ENCODE peak calls at places on chromosome 4, in five cellular contexts. E is NCI-H69, B is neuronal stem cell, N is AG08395, Q is naive B cell. D is an unnamed sample.

GRCh38 chr4:3253808-3254207 is 4.8 kb downstream of the MSANTD1 start:
- DNase-seq in B (no peak), E (no peak), Q (no peak), N (no peak), D (no peak)

GRCh38 chr4:10092481-10093272 is 23.9 kb downstream of the WDR1 start:
- DNase-seq in Q (no peak), B (no peak), N (no peak), E (peak), D (no peak)

GRCh38 chr4:13706130-13706529 is 78.6 kb upstream of the BOD1L1 start:
- DNase-seq in B (no peak), E (no peak), N (no peak), Q (no peak), D (no peak)

GRCh38 chr4:163380703-163381102 is 37.0 kb downstream of the NPY5R start:
- DNase-seq in E (no peak), B (no peak), N (no peak), Q (no peak), D (no peak)

GRCh38 chr4:114180481-114180880 is 201.0 kb upstream of the ARSJ start:
- DNase-seq in N (peak), B (peak), Q (peak), E (peak), D (peak)

GRCh38 chr4:148730766-148731165 is 288.6 kb upstream of the NR3C2 start:
- DNase-seq in Q (no peak), B (no peak), E (no peak), N (no peak), D (no peak)

GRCh38 chr4:151519728-151520415 is 110.9 kb downstream of the FHIP1A start:
- DNase-seq in E (no peak), B (no peak), N (no peak), Q (no peak), D (no peak)

GRCh38 chr4:8525383-8526120 is 54.6 kb upstream of the GPR78 start:
- DNase-seq in Q (no peak), N (peak), B (no peak), E (no peak), D (no peak)

GRCh38 chr4:120990246-120990645 is 67.7 kb upstream of the PRDM5 start:
- DNase-seq in B (no peak), N (no peak), Q (no peak), E (no peak), D (no peak)

GRCh38 chr4:67694662-67695061 is 6.3 kb downstream of the UBA6 start:
- DNase-seq in N (no peak), E (no peak), Q (no peak), B (no peak), D (no peak)

GRCh38 chr4:159292137-159292896 is 189.4 kb downstream of the RAPGEF2 start:
- DNase-seq in E (peak), Q (no peak), N (no peak), B (no peak), D (no peak)

GRCh38 chr4:97238956-97239698 is 904.1 kb downstream of the STPG2 start:
- DNase-seq in N (no peak), E (peak), B (peak), Q (no peak), D (no peak)